ENCODE peak calls at places on chromosomes 3 and 15, in seven cellular contexts. G, H, Y, R, K, J and S are unnamed samples.
A peak's percentile ranks its signal among the peaks of the same experiment; 100 is the strongest.

GRCh38 chr3:37855363-37855970 is 6.2 kb upstream of the CTDSPL start:
- DNase-seq in G (peak; percentile 69), H (no peak), Y (peak; percentile 5), R (peak; percentile 86), K (peak; percentile 73), J (peak; percentile 90), S (peak; percentile 34)

GRCh38 chr3:36891651-36892268 is 53.1 kb downstream of the TRANK1 start:
- DNase-seq in G (no peak), H (peak; percentile 26), Y (peak; percentile 70), R (no peak), K (no peak), J (peak; percentile 74), S (no peak)

GRCh38 chr15:32864051-32864450 is 146.2 kb downstream of the GREM1 start:
- DNase-seq in G (no peak), H (no peak), Y (no peak), R (no peak), K (no peak), J (no peak), S (no peak)

GRCh38 chr3:127101411-127102067 is 91.4 kb upstream of the PRR23E start:
- DNase-seq in G (no peak), H (no peak), Y (no peak), R (no peak), K (no peak), J (no peak), S (no peak)

GRCh38 chr3:151415289-151415688 is 30.7 kb upstream of the P2RY12 start:
- DNase-seq in G (no peak), H (no peak), Y (no peak), R (no peak), K (no peak), J (no peak), S (no peak)

GRCh38 chr15:44009056-44009455 is 182.3 kb downstream of the WDR76 start:
- DNase-seq in G (no peak), H (no peak), Y (no peak), R (no peak), K (peak; percentile 34), J (no peak), S (peak; percentile 32)

GRCh38 chr15:70794596-70795310 is 31.4 kb upstream of the UACA start:
- DNase-seq in G (no peak), H (no peak), Y (no peak), R (no peak), K (peak; percentile 38), J (no peak), S (peak; percentile 70)

GRCh38 chr3:196177567-196177966 is 33.6 kb downstream of the ZDHHC19 start:
- DNase-seq in G (no peak), H (no peak), Y (no peak), R (no peak), K (no peak), J (peak; percentile 27), S (no peak)

GRCh38 chr15:68794869-68795268 is 25.8 kb downstream of the ANP32A start:
- DNase-seq in G (no peak), H (no peak), Y (no peak), R (no peak), K (peak; percentile 15), J (no peak), S (no peak)

GRCh38 chr3:134080761-134081160 is 51.0 kb upstream of the SLCO2A1 start:
- DNase-seq in G (no peak), H (no peak), Y (no peak), R (no peak), K (no peak), J (no peak), S (no peak)

GRCh38 chr3:141556034-141556433 is 69.2 kb downstream of the RASA2 start:
- DNase-seq in G (no peak), H (no peak), Y (no peak), R (no peak), K (no peak), J (no peak), S (no peak)